ENCODE peak calls at places on chromosomes 11 and 22, in nine cellular contexts. N is NCI-H1105; W is hippocampal formation; R is NAMALWA; G is posterior cingulate gyrus; U is dorsolateral prefrontal cortex; B is NCI-H2171 treated with DMSO at 0.1 percent for 48 hours; D is occipital lobe; I is stimulated activated CD8-positive, alpha-beta memory T cell treated with anti-CD3 and anti-CD28 coated beads, Interleukin-15, amount 100 ng/mL, for 24 hours. Z is an unnamed sample.

GRCh38 chr11:72981067-72981466 is 161.1 kb downstream of the FCHSD2 start:
- DNase-seq in N (no peak), W (no peak), R (no peak), G (no peak), U (no peak), B (no peak), D (no peak), I (no peak), Z (peak)

GRCh38 chr22:19325296-19325950 is 33.9 kb upstream of the CLTCL1 start:
- DNase-seq in N (no peak), W (no peak), R (no peak), G (no peak), U (no peak), B (no peak), D (no peak), I (no peak), Z (no peak)

GRCh38 chr22:30444632-30445437 is 19.3 kb downstream of the MTFP1 start:
- DNase-seq in N (peak), W (peak), R (peak), G (no peak), U (peak), B (peak), D (no peak), I (no peak), Z (peak)

GRCh38 chr11:12769834-12770345 is 95.7 kb downstream of the TEAD1 start:
- DNase-seq in N (no peak), W (no peak), R (no peak), G (no peak), U (no peak), B (no peak), D (no peak), I (no peak), Z (no peak)

GRCh38 chr22:45867118-45867905 is 109.7 kb downstream of the WNT7B start:
- DNase-seq in N (no peak), W (no peak), R (no peak), G (no peak), U (no peak), B (no peak), D (no peak), I (no peak), Z (no peak)

GRCh38 chr11:2670541-2671100 is 29.2 kb downstream of the KCNQ1OT1 start:
- DNase-seq in N (no peak), W (no peak), R (no peak), G (no peak), U (peak), B (no peak), D (no peak), I (no peak), Z (no peak)

GRCh38 chr11:65868907-65869306 is 3.7 kb downstream of the EFEMP2 start:
- DNase-seq in N (no peak), W (no peak), R (no peak), G (no peak), U (no peak), B (no peak), D (no peak), I (no peak), Z (no peak)

GRCh38 chr11:2805388-2806057 is 80.1 kb downstream of the CDKN1C start:
- DNase-seq in N (no peak), W (no peak), R (no peak), G (no peak), U (peak), B (no peak), D (no peak), I (no peak), Z (no peak)

GRCh38 chr11:72676874-72677341 is 2.7 kb upstream of the PDE2A start:
- DNase-seq in N (no peak), W (no peak), R (peak), G (peak), U (peak), B (no peak), D (peak), I (no peak), Z (peak)

GRCh38 chr11:110199184-110199981 is 97.0 kb downstream of the RDX start:
- DNase-seq in N (no peak), W (no peak), R (no peak), G (no peak), U (no peak), B (no peak), D (no peak), I (no peak), Z (no peak)

GRCh38 chr11:102347526-102348331 is 715 bp downstream of the BIRC2 start:
- DNase-seq in N (no peak), W (no peak), R (peak), G (no peak), U (no peak), B (no peak), D (peak), I (no peak), Z (peak)

GRCh38 chr11:118267486-118267885 is 3.4 kb upstream of the MPZL2 start:
- DNase-seq in N (peak), W (no peak), R (peak), G (no peak), U (no peak), B (no peak), D (no peak), I (no peak), Z (no peak)

GRCh38 chr11:72673943-72674828 is at the start of gene PDE2A:
- DNase-seq in N (no peak), W (no peak), R (no peak), G (peak), U (peak), B (peak), D (peak), I (no peak), Z (no peak)

GRCh38 chr22:32286290-32286840 is 31.2 kb upstream of the SLC5A4 start:
- DNase-seq in N (no peak), W (no peak), R (no peak), G (no peak), U (no peak), B (no peak), D (no peak), I (no peak), Z (no peak)

GRCh38 chr22:49257551-49257951 is 570.1 kb downstream of the BRD1 start:
- DNase-seq in N (no peak), W (no peak), R (no peak), G (no peak), U (no peak), B (no peak), D (no peak), I (no peak), Z (no peak)

GRCh38 chr11:19821412-19821875 is 108.8 kb downstream of the NAV2 start:
- DNase-seq in N (no peak), W (no peak), R (no peak), G (no peak), U (no peak), B (no peak), D (no peak), I (no peak), Z (no peak)

GRCh38 chr22:28783786-28784671 is 11.5 kb downstream of the CCDC117 start:
- DNase-seq in N (no peak), W (no peak), R (no peak), G (no peak), U (no peak), B (no peak), D (no peak), I (no peak), Z (peak)

GRCh38 chr11:90250970-90251369 is 28.1 kb upstream of the CHORDC1 start:
- DNase-seq in N (no peak), W (no peak), R (peak), G (no peak), U (no peak), B (no peak), D (no peak), I (no peak), Z (peak)

GRCh38 chr22:41844513-41844912 is 11.6 kb downstream of the SREBF2 start:
- DNase-seq in N (no peak), W (no peak), R (no peak), G (no peak), U (no peak), B (no peak), D (no peak), I (no peak), Z (no peak)

GRCh38 chr22:38938925-38939324 is 18.5 kb upstream of the APOBEC3A start:
- DNase-seq in N (no peak), W (no peak), R (no peak), G (no peak), U (no peak), B (no peak), D (no peak), I (no peak), Z (no peak)

GRCh38 chr11:115736146-115736545 is 231.9 kb upstream of the CADM1 start:
- DNase-seq in N (no peak), W (no peak), R (no peak), G (no peak), U (no peak), B (no peak), D (no peak), I (no peak), Z (no peak)

GRCh38 chr11:9120659-9121350 is 29.4 kb upstream of the SCUBE2 start:
- DNase-seq in N (no peak), W (no peak), R (no peak), G (no peak), U (no peak), B (no peak), D (no peak), I (no peak), Z (no peak)

GRCh38 chr11:70524096-70524922 is 126.0 kb downstream of the CTTN start:
- DNase-seq in N (no peak), W (no peak), R (no peak), G (no peak), U (no peak), B (no peak), D (no peak), I (no peak), Z (no peak)

GRCh38 chr11:106278391-106278790 is 200.9 kb downstream of the AASDHPPT start:
- DNase-seq in N (no peak), W (no peak), R (no peak), G (no peak), U (no peak), B (no peak), D (no peak), I (no peak), Z (no peak)